ENCODE peak calls at places on chromosome 18, in six cellular contexts. One of them, this sample, is unnamed.

GRCh38 chr18:58669731-58670379 is 1.4 kb upstream of the MALT1 start:
- DNase-seq in HCT116: peak
- DNase-seq in tibial artery: no peak
- DNase-seq in WERI-Rb-1: no peak
- DNase-seq in uterus: no peak
- DNase-seq in A549: peak
- DNase-seq in this sample: peak

GRCh38 chr18:58303363-58303762 is 259.3 kb downstream of the NEDD4L start:
- DNase-seq in HCT116: no peak
- DNase-seq in tibial artery: no peak
- DNase-seq in WERI-Rb-1: no peak
- DNase-seq in uterus: no peak
- DNase-seq in A549: no peak
- DNase-seq in this sample: no peak

GRCh38 chr18:73232933-73233332 is 365.1 kb upstream of the NETO1 start:
- DNase-seq in HCT116: no peak
- DNase-seq in tibial artery: no peak
- DNase-seq in WERI-Rb-1: no peak
- DNase-seq in uterus: no peak
- DNase-seq in A549: no peak
- DNase-seq in this sample: no peak

GRCh38 chr18:49645836-49646235 is 84.0 kb downstream of the LIPG start:
- DNase-seq in HCT116: no peak
- DNase-seq in tibial artery: peak
- DNase-seq in WERI-Rb-1: no peak
- DNase-seq in uterus: peak
- DNase-seq in A549: no peak
- DNase-seq in this sample: no peak

GRCh38 chr18:59054892-59055291 is 84.8 kb upstream of the SEC11C start:
- DNase-seq in HCT116: no peak
- DNase-seq in tibial artery: peak
- DNase-seq in WERI-Rb-1: no peak
- DNase-seq in uterus: peak
- DNase-seq in A549: no peak
- DNase-seq in this sample: no peak

GRCh38 chr18:61334491-61334850 is 1.2 kb downstream of the CDH20 start:
- DNase-seq in HCT116: no peak
- DNase-seq in tibial artery: no peak
- DNase-seq in WERI-Rb-1: no peak
- DNase-seq in uterus: no peak
- DNase-seq in A549: no peak
- DNase-seq in this sample: no peak

GRCh38 chr18:11393486-11393885 is 215.9 kb upstream of the SLC35G4 start:
- DNase-seq in HCT116: no peak
- DNase-seq in tibial artery: no peak
- DNase-seq in WERI-Rb-1: no peak
- DNase-seq in uterus: peak
- DNase-seq in A549: no peak
- DNase-seq in this sample: no peak

GRCh38 chr18:55587341-55588000 is 521 bp downstream of the TCF4 start:
- DNase-seq in HCT116: no peak
- DNase-seq in tibial artery: no peak
- DNase-seq in WERI-Rb-1: peak
- DNase-seq in uterus: peak
- DNase-seq in A549: peak
- DNase-seq in this sample: no peak

GRCh38 chr18:79988925-79989361 is 580 bp upstream of the TXNL4A start:
- DNase-seq in HCT116: no peak
- DNase-seq in tibial artery: no peak
- DNase-seq in WERI-Rb-1: peak
- DNase-seq in uterus: no peak
- DNase-seq in A549: no peak
- DNase-seq in this sample: peak

GRCh38 chr18:22267697-22268096 is 98.3 kb downstream of the GATA6 start:
- DNase-seq in HCT116: no peak
- DNase-seq in tibial artery: no peak
- DNase-seq in WERI-Rb-1: no peak
- DNase-seq in uterus: no peak
- DNase-seq in A549: no peak
- DNase-seq in this sample: no peak

GRCh38 chr18:52236134-52236533 is 103.9 kb upstream of the DCC start:
- DNase-seq in HCT116: no peak
- DNase-seq in tibial artery: no peak
- DNase-seq in WERI-Rb-1: no peak
- DNase-seq in uterus: no peak
- DNase-seq in A549: no peak
- DNase-seq in this sample: no peak

GRCh38 chr18:53441761-53442414 is 782.6 kb downstream of the MBD2 start:
- DNase-seq in HCT116: no peak
- DNase-seq in tibial artery: no peak
- DNase-seq in WERI-Rb-1: no peak
- DNase-seq in uterus: no peak
- DNase-seq in A549: no peak
- DNase-seq in this sample: no peak

GRCh38 chr18:58276640-58277456 is 232.8 kb downstream of the NEDD4L start:
- DNase-seq in HCT116: no peak
- DNase-seq in tibial artery: no peak
- DNase-seq in WERI-Rb-1: peak
- DNase-seq in uterus: no peak
- DNase-seq in A549: no peak
- DNase-seq in this sample: no peak

DNA sequence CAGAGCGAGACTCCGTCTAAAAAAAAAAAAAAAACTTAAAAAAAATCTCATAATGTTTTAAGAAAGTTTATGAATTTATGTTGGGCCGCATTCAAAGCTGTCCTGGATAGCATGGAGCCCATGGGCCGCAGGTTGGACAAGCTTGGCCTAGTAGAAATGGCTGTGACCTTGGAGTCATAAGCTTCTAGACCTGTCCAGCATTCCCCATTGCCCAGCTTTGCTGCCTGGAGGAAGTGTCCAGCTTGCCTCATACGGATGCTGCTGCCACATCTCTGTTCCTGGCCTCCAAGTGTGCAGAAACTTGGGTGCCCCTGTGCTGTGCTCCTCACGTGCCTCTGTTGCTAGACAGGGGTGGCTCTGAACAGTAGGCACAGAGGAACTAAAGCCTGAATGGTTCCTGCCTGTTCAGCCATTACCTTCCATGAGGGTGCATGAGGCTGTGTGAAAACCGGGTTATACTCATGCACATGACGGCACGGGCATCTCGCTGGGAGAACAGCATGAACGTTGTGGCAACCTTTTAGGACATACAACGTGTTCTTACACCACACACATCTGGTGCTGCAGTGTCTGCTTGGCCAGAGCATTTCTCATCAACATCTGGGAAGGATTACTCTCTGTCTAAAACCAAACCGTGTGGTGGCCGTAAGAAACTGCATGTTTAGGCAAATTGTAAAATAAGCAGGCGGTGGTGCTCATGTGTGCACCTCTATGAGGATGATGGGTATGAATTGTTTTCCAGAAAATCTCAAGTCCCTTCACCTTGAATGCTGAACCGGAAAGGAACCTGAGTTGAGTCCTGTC is 38.2 kb downstream of the FHOD3 start:
- DNase-seq in HCT116: no peak
- DNase-seq in tibial artery: no peak
- DNase-seq in WERI-Rb-1: no peak
- DNase-seq in uterus: no peak
- DNase-seq in A549: no peak
- DNase-seq in this sample: no peak
- H3K27ac ChIP-seq in HCT116: no peak
- H3K27ac ChIP-seq in tibial artery: no peak
- H3K27ac ChIP-seq in WERI-Rb-1: no peak
- H3K27ac ChIP-seq in uterus: no peak
- H3K27ac ChIP-seq in A549: no peak
- H3K27ac ChIP-seq in this sample: no peak

GRCh38 chr18:27780061-27780740 is 396.7 kb downstream of the CDH2 start:
- DNase-seq in HCT116: no peak
- DNase-seq in tibial artery: no peak
- DNase-seq in WERI-Rb-1: no peak
- DNase-seq in uterus: no peak
- DNase-seq in A549: no peak
- DNase-seq in this sample: no peak

GRCh38 chr18:27778925-27779324 is 398.0 kb downstream of the CDH2 start:
- DNase-seq in HCT116: no peak
- DNase-seq in tibial artery: no peak
- DNase-seq in WERI-Rb-1: no peak
- DNase-seq in uterus: no peak
- DNase-seq in A549: no peak
- DNase-seq in this sample: no peak

GRCh38 chr18:27778441-27778840 is 398.5 kb downstream of the CDH2 start:
- DNase-seq in HCT116: no peak
- DNase-seq in tibial artery: no peak
- DNase-seq in WERI-Rb-1: no peak
- DNase-seq in uterus: no peak
- DNase-seq in A549: no peak
- DNase-seq in this sample: no peak
- TF ChIP-seq CTCF in HCT116: peak
- TF ChIP-seq CTCF in tibial artery: no peak
- TF ChIP-seq CTCF in WERI-Rb-1: peak
- TF ChIP-seq CTCF in uterus: no peak
- TF ChIP-seq CTCF in A549: peak
- TF ChIP-seq CTCF in this sample: no peak

DNA sequence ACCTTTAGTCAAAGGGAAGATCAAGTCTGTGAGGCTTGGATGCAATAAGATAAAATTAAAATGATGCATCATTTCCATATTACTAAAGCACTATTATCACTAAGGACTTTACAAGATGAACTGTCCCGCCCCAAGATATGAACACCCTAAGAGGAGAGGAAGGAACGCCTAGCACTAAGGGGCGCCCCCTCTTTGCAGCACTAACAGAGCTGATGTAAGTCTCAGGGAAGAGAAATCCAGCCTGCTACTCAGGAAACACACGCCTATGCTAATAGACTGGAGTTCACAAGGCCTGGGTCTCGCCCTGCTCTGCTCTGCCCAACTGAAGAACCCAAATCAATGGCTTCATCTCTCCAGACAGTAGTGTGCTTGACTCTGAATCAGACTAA is 6.1 kb downstream of the INO80C start:
- DNase-seq in HCT116: no peak
- DNase-seq in tibial artery: no peak
- DNase-seq in WERI-Rb-1: no peak
- DNase-seq in uterus: no peak
- DNase-seq in A549: no peak
- DNase-seq in this sample: no peak
- H3K27ac ChIP-seq in HCT116: no peak
- H3K27ac ChIP-seq in tibial artery: no peak
- H3K27ac ChIP-seq in WERI-Rb-1: no peak
- H3K27ac ChIP-seq in uterus: no peak
- H3K27ac ChIP-seq in A549: peak
- H3K27ac ChIP-seq in this sample: no peak

DNA sequence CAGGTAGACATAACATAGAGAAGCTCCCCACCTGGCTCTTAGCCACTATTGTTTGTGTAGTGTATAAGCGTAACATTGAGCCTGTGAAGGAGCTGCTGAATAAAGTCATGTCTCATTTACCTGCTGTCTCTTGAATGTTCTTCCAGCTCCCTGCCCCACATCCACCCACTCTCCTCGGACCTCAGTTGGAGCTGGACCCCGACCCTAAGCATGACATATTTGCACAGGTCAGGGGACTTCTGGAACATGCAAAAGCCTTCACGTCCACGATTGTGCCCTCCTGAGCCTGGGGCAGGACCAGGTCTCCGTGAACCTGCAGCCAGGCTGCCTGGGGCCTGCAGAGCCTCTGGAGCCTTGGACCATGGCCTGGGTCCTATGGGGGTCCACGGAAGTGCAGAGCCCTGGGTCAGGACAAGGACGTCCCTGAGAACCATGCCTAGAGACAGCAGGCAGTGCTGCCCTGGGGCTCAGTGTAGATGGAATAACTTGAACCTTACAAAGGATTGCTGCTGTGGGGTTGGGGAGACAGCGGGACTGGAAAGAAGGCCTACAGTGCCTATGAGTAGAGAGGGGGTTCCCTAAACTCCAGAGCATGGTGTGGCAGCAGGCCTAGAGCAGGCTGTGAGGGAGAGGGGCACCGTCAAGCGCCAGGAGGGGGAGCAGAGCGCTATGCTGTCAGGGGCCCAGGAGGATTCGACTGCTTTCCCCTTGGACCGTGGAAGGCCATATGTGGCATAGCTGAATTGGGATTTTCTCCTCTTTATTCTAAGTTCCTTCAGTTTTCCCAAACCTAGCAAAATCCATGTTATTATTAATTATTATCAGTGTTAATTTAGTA is 99.9 kb upstream of the ZNF236 start:
- DNase-seq in HCT116: no peak
- DNase-seq in tibial artery: no peak
- DNase-seq in WERI-Rb-1: no peak
- DNase-seq in uterus: no peak
- DNase-seq in A549: no peak
- DNase-seq in this sample: no peak
- TF ChIP-seq CTCF in HCT116: no peak
- TF ChIP-seq CTCF in tibial artery: no peak
- TF ChIP-seq CTCF in WERI-Rb-1: no peak
- TF ChIP-seq CTCF in uterus: no peak
- TF ChIP-seq CTCF in A549: no peak
- TF ChIP-seq CTCF in this sample: no peak

GRCh38 chr18:77059294-77059916 is 73.2 kb downstream of the MBP start:
- DNase-seq in HCT116: peak
- DNase-seq in tibial artery: peak
- DNase-seq in WERI-Rb-1: peak
- DNase-seq in uterus: no peak
- DNase-seq in A549: peak
- DNase-seq in this sample: peak
- H3K27ac ChIP-seq in HCT116: no peak
- H3K27ac ChIP-seq in tibial artery: peak
- H3K27ac ChIP-seq in WERI-Rb-1: no peak
- H3K27ac ChIP-seq in uterus: peak
- H3K27ac ChIP-seq in A549: no peak
- H3K27ac ChIP-seq in this sample: no peak

DNA sequence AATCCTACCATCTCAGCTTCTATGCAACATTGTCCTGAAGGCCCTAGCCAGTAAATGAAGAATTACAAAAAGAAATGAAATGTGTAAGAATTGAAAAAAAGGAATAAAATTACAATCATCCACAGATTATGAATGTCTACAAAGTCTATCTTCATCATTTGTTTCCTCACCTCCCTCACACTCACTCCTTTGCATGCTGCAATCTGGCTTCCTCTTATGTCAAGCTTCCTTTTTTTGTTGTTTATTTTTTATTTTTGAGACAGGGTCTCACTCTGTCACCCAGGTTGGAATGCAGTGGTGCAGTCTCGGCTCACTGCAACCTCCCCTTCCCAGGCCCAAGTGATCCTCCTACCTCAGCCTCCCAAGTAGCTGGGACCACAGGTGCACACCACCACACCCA is 129.0 kb downstream of the CABYR start:
- DNase-seq in HCT116: no peak
- DNase-seq in tibial artery: no peak
- DNase-seq in WERI-Rb-1: no peak
- DNase-seq in uterus: no peak
- DNase-seq in A549: no peak
- DNase-seq in this sample: no peak
- TF ChIP-seq CTCF in HCT116: no peak
- TF ChIP-seq CTCF in tibial artery: no peak
- TF ChIP-seq CTCF in WERI-Rb-1: no peak
- TF ChIP-seq CTCF in uterus: no peak
- TF ChIP-seq CTCF in A549: no peak
- TF ChIP-seq CTCF in this sample: no peak

DNA sequence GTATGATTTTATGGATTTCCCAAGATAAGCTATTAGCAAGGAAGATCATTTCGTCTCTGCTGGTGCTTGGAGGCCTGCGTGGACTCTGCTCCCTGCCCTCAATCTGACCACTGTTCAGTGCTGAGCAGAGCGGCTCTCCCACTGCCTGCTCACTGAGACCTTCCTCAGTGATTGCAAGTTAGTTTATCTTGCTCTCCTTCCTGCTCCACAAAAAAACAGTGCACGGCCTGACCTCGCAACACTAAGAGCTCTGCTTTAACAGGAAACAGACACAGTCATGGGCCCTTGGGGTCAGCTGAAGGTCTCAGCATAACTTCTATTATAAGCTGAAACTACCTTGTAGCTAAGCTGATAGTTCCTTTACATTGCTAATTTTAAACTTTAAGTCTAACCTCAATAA is 53.1 kb downstream of the PRELID3A start:
- DNase-seq in HCT116: no peak
- DNase-seq in tibial artery: no peak
- DNase-seq in WERI-Rb-1: no peak
- DNase-seq in uterus: no peak
- DNase-seq in A549: no peak
- DNase-seq in this sample: no peak
- H3K27ac ChIP-seq in HCT116: no peak
- H3K27ac ChIP-seq in tibial artery: no peak
- H3K27ac ChIP-seq in WERI-Rb-1: no peak
- H3K27ac ChIP-seq in uterus: no peak
- H3K27ac ChIP-seq in A549: no peak
- H3K27ac ChIP-seq in this sample: no peak

This sample was measured in PC-9.